ENCODE peak calls at places on chromosomes 16 and 17, in ten cellular contexts. U, M, T, H, O, D, G, I, X and B are unnamed samples. For H3K27me3 and H3K4me1, the result is how much of the 10 kb centered on the place peaks cover.

GRCh38 chr17:31842416-31843381 is 16.3 kb downstream of the COPRS start:
- DNase-seq in T (peak), G (peak), H (no peak), X (peak), U (peak), D (peak), O (peak), M (peak), I (peak), B (no peak)

GRCh38 chr16:67530013-67530939 is 1.6 kb downstream of the RIPOR1 start:
- DNase-seq in X (peak), D (no peak), H (no peak), T (peak), O (peak), I (peak), M (peak), G (peak), U (peak), B (no peak)

GRCh38 chr16:84933774-84934571 is 77.4 kb downstream of the ZDHHC7 start:
- DNase-seq in G (peak), O (no peak), T (peak), X (no peak), M (peak), U (no peak), D (no peak), I (peak), H (no peak), B (no peak)

GRCh38 chr17:32610943-32611342 is 124.2 kb downstream of the CDK5R1 start:
- DNase-seq in T (no peak), G (no peak), D (no peak), O (no peak), H (no peak), M (no peak), X (no peak), I (no peak), U (no peak), B (no peak)

GRCh38 chr17:35742896-35743477 is 10.1 kb downstream of the GAS2L2 start:
- DNase-seq in I (no peak), D (no peak), U (no peak), H (no peak), X (no peak), T (no peak), O (no peak), G (peak), M (no peak), B (no peak)

GRCh38 chr17:38673714-38674012 is 1.1 kb downstream of the EPOP start:
- DNase-seq in X (no peak), D (no peak), M (peak), O (peak), H (no peak), G (peak), T (no peak), I (no peak), U (peak), B (no peak)

GRCh38 chr17:35731932-35732805 is 730 bp downstream of the RASL10B start:
- DNase-seq in O (peak), I (no peak), H (no peak), M (no peak), G (no peak), U (peak), D (no peak), T (no peak), X (no peak), B (no peak)

GRCh38 chr17:79739148-79740062 is 8.7 kb downstream of the ENPP7 start:
- DNase-seq in D (no peak), X (peak), G (no peak), I (peak), U (no peak), T (no peak), O (no peak), H (no peak), M (no peak), B (no peak)

GRCh38 chr17:66549731-66550207 is 247.4 kb downstream of the PRKCA start:
- DNase-seq in U (peak), D (no peak), G (no peak), T (peak), M (no peak), X (no peak), O (no peak), I (peak), H (no peak), B (no peak)

GRCh38 chr16:58329147-58329546 is 34.3 kb upstream of the PRSS54 start:
- DNase-seq in D (peak), I (peak), G (no peak), T (peak), M (no peak), U (no peak), H (no peak), O (no peak), X (no peak), B (no peak)

GRCh38 chr17:80465316-80465974 is 11.0 kb downstream of the NPTX1 start:
- DNase-seq in O (no peak), U (no peak), M (no peak), I (no peak), G (no peak), T (no peak), D (no peak), X (no peak), H (no peak), B (no peak)

GRCh38 chr16:73025506-73026131 is 22.3 kb downstream of the ZFHX3 start:
- DNase-seq in U (no peak), O (no peak), G (no peak), X (no peak), D (no peak), I (peak), M (no peak), T (no peak), H (no peak), B (no peak)

GRCh38 chr17:73644145-73645049 is at the start of gene SDK2:
- DNase-seq in I (peak), H (no peak), M (no peak), O (peak), X (peak), U (peak), T (no peak), D (no peak), G (no peak), B (no peak)

GRCh38 chr17:39647242-39647641 is 10.3 kb downstream of the STARD3 start:
- DNase-seq in T (no peak), X (no peak), D (no peak), H (no peak), U (no peak), I (no peak), O (no peak), G (no peak), M (no peak), B (no peak)

GRCh38 chr16:81451753-81452680 is 7.4 kb downstream of the CMIP start:
- DNase-seq in I (no peak), X (no peak), M (no peak), G (no peak), O (no peak), T (peak), U (peak), H (no peak), D (no peak), B (no peak)

GRCh38 chr17:21090889-21091618 is 35.7 kb upstream of the DHRS7B start:
- DNase-seq in T (peak), D (no peak), M (no peak), I (no peak), X (no peak), G (no peak), H (no peak), U (no peak), O (no peak), B (no peak)

GRCh38 chr16:88815901-88816589 is 4.3 kb upstream of the APRT start:
- DNase-seq in T (no peak), X (no peak), M (no peak), H (no peak), I (no peak), G (no peak), D (peak), U (peak), O (peak), B (no peak)

GRCh38 chr17:17467720-17468119 is 9.1 kb upstream of the MED9 start:
- DNase-seq in D (no peak), T (peak), U (no peak), G (no peak), I (peak), O (no peak), M (no peak), X (no peak), H (no peak), B (no peak)

GRCh38 chr17:29084476-29085148 is 41.7 kb downstream of the PIPOX start:
- DNase-seq in M (no peak), O (no peak), T (peak), I (peak), X (no peak), U (peak), H (no peak), D (peak), G (no peak), B (no peak)

GRCh38 chr17:47961406-47961805 is 3.7 kb upstream of the PRR15L start:
- DNase-seq in I (no peak), O (no peak), M (no peak), X (no peak), T (no peak), H (no peak), G (no peak), U (no peak), D (no peak), B (no peak)

GRCh38 chr16:3645504-3646347 is 8.8 kb upstream of the DNASE1 start:
- DNase-seq in T (peak), I (peak), H (no peak), U (peak), G (no peak), O (peak), M (no peak), D (peak), X (no peak), B (no peak)

GRCh38 chr16:82027629-82028035 is 7.4 kb upstream of the HSD17B2 start:
- DNase-seq in U (no peak), O (no peak), X (no peak), I (no peak), H (no peak), G (peak), M (no peak), T (no peak), D (no peak), B (no peak)

GRCh38 chr16:20735504-20735903 is 6.1 kb downstream of the THUMPD1 start:
- DNase-seq in M (no peak), I (no peak), U (no peak), X (no peak), G (no peak), D (no peak), O (no peak), T (peak), H (no peak), B (no peak)

GRCh38 chr17:60863892-60864673 is 186.4 kb downstream of the BCAS3 start:
- DNase-seq in M (no peak), O (no peak), I (peak), U (no peak), G (no peak), D (no peak), T (peak), H (no peak), X (no peak), B (no peak)

GRCh38 chr16:72372082-72372615 is 200.2 kb upstream of the PMFBP1 start:
- DNase-seq in D (no peak), G (no peak), T (no peak), U (no peak), I (no peak), H (no peak), O (no peak), M (no peak), X (no peak), B (no peak)

GRCh38 chr17:78357687-78358537 is 2.0 kb downstream of the SOCS3 start:
- DNase-seq in T (no peak), H (no peak), X (no peak), M (no peak), O (no peak), I (no peak), U (peak), D (no peak), G (no peak), B (no peak)

GRCh38 chr17:15161395-15161794 is 103.7 kb downstream of the PMP22 start:
- DNase-seq in H (no peak), G (no peak), X (no peak), I (no peak), D (no peak), M (no peak), U (no peak), T (no peak), O (no peak), B (no peak)

GRCh38 chr16:11152205-11152604 is 103.8 kb downstream of the SOCS1 start:
- DNase-seq in M (no peak), X (no peak), U (no peak), H (no peak), O (no peak), T (no peak), D (no peak), I (no peak), G (no peak), B (no peak)

GRCh38 chr17:75878174-75878998 is at the start of gene TRIM47:
- DNase-seq in T (peak), D (peak), H (no peak), U (peak), G (peak), M (peak), O (peak), I (peak), X (peak), B (peak)

GRCh38 chr16:38941-39892 is 14.2 kb downstream of the POLR3K start:
- DNase-seq in I (no peak), T (no peak), O (no peak), G (no peak), D (no peak), X (no peak), M (no peak), H (no peak), U (no peak), B (no peak)

GRCh38 chr17:2796164-2797140 is at the start of gene RAP1GAP2:
- DNase-seq in M (no peak), I (no peak), X (no peak), H (peak), T (no peak), O (no peak), U (no peak), G (peak), D (no peak), B (no peak)

GRCh38 chr17:61699032-61699431 is 108.0 kb upstream of the NACA2 start:
- DNase-seq in I (no peak), U (no peak), T (no peak), X (no peak), G (no peak), H (no peak), M (no peak), O (no peak), D (no peak), B (no peak)

GRCh38 chr17:47695664-47696376 is 1.9 kb downstream of the TBKBP1 start:
- DNase-seq in U (no peak), X (no peak), G (no peak), H (no peak), O (peak), D (no peak), I (no peak), M (no peak), T (no peak), B (peak)

GRCh38 chr17:40588557-40588956 is 23.3 kb upstream of the CCR7 start:
- DNase-seq in G (no peak), T (no peak), X (no peak), H (no peak), M (no peak), O (no peak), D (no peak), I (no peak), U (no peak), B (no peak)

GRCh38 chr16:11639925-11640899 is 28.0 kb upstream of the SNN start:
- DNase-seq in M (peak), G (peak), X (peak), T (peak), H (no peak), O (peak), D (peak), I (peak), U (peak), B (peak)

GRCh38 chr17:63419949-63420867 is 25.9 kb downstream of the CYB561 start:
- DNase-seq in M (no peak), H (no peak), T (no peak), X (no peak), D (no peak), O (no peak), I (no peak), U (no peak), G (no peak), B (no peak)
- H3K27ac ChIP-seq in M (no peak), H (no peak), T (no peak), X (no peak), D (no peak), O (peak), I (no peak), U (no peak), G (no peak), B (no peak)

DNA sequence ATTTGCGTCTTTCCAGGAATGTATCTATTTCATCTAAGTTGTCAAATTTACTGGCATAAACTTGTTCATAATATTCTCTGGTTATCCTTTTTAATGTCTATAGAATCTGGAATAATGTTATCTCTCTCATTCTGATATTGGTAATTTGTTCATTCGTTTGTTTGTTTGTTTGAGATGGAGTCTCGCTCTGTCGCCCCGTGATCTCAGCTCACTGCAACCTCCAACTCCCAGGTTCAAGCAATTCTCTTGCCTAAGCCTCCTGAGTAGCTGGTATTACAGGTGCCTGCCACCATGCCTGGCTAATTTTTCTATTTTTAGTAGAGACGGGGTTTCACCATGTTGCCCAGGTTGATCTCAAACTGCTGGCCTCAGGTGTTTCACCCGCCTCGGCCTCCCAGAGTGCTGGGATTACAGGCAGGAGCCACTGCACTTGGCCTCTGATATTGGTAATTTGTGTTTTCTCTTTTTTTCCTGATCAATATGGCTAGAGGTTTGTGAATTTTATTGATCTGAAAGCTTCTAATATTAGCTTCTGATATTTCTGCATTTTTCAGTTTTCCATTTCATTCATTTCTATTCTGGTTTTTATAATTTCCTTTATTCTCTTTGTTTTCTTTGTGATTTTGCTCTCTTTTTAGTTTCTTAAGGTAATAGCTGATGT is 59.5 kb downstream of the RBBP6 start:
- DNase-seq in D (no peak), X (no peak), O (no peak), H (no peak), U (no peak), M (no peak), T (no peak), G (no peak), I (no peak), B (no peak)
- H3K27me3 ChIP-seq in D (under half), X (under half), O (under half), H (under half), U (under half), M (under half), T (under half), G (under half), I (under half), B (under half)

GRCh38 chr16:56990407-56991286 is 1.3 kb downstream of the NLRC5 start:
- DNase-seq in T (no peak), I (no peak), M (no peak), D (no peak), H (no peak), O (no peak), G (no peak), U (no peak), X (no peak), B (no peak)
- H3K4me1 ChIP-seq in T (under half), I (under half), M (under half), D (under half), H (under half), O (under half), G (under half), U (under half), X (under half), B (under half)

GRCh38 chr17:43456029-43456428 is 27.7 kb upstream of the DHX8 start:
- DNase-seq in O (no peak), M (no peak), I (no peak), X (no peak), U (no peak), D (no peak), H (no peak), G (no peak), T (no peak), B (no peak)
- H3K27ac ChIP-seq in O (no peak), M (no peak), I (no peak), X (no peak), U (no peak), D (no peak), H (no peak), G (peak), T (no peak), B (peak)

DNA sequence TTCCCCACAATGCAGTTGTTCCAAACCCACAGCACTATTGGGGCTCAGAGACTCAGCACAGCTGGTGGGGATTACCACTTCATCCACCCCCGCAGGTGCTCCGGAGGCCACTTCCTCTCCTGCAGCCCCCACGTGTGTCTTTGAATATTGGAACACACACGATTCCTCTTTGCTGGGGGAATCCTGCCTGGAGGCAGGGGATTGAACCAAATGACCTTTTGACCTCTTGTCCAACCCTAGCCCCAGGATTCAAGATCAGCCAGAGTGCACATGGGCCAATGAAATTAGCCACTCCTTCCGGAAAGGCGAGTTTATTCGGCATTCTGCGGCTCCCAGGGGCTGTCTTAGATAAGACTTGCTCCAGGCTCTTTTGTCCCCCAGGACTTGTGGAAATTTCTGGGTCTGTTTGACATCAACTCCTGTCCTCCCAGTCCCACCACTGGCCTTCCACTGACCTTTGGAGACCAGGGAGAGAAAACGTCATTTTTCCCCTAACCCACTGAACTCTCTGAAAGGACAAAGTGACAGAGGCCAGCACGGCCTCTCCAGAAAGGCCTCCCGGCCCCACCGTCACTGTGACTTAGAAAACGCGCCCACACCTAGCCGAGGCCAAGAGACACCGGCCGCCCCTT is 350.3 kb downstream of the FOXL1 start:
- DNase-seq in I (no peak), H (no peak), X (no peak), O (peak), G (no peak), T (no peak), M (no peak), D (no peak), U (no peak), B (no peak)
- H3K27me3 ChIP-seq in I (under half), H (under half), X (under half), O (under half), G (under half), T (under half), M (under half), D (under half), U (under half), B (under half)

DNA sequence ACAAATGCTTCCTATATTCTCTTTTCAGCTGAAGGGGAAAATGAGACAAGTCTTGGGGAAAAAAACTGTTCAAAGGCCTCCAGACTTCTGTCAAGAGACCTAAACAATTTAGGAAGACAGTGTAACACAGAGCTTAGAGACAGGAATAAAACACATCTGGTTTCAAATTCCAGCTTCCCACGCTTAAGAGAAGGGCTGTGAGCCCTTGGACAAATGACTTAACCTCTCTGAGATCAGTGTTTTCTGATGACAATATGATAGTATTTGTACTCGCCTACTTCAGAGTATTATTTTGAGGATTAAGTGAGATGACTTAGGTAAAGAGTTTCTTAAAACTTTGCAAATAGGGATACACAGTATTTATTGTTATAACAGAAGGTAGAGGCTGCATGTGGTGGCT is 29.5 kb downstream of the SMURF2 start:
- DNase-seq in G (no peak), H (no peak), U (no peak), M (no peak), T (peak), X (no peak), O (no peak), I (peak), D (no peak), B (no peak)
- H3K4me1 ChIP-seq in G (under half), H (under half), U (under half), M (under half), T (under half), X (under half), O (under half), I (under half), D (under half), B (under half)